ENCODE peak calls at places on chromosomes 1 and 21, in five cellular contexts. One of them, this sample, is unnamed.

GRCh38 chr21:42220138-42220701 is 1.3 kb downstream of the ABCG1 start:
- DNase-seq in adrenal gland: peak
- DNase-seq in breast epithelium: peak
- DNase-seq in uterus: peak
- DNase-seq in GM12892: peak
- DNase-seq in this sample: peak

GRCh38 chr21:29829514-29830255 is 110.1 kb downstream of the GRIK1 start:
- DNase-seq in adrenal gland: no peak
- DNase-seq in breast epithelium: no peak
- DNase-seq in uterus: no peak
- DNase-seq in GM12892: no peak
- DNase-seq in this sample: no peak

GRCh38 chr1:109924316-109924715 is 13.7 kb downstream of the CSF1 start:
- DNase-seq in adrenal gland: no peak
- DNase-seq in breast epithelium: no peak
- DNase-seq in uterus: no peak
- DNase-seq in GM12892: no peak
- DNase-seq in this sample: no peak

GRCh38 chr1:25118554-25118953 is 113.7 kb downstream of the SYF2 start:
- DNase-seq in adrenal gland: no peak
- DNase-seq in breast epithelium: no peak
- DNase-seq in uterus: no peak
- DNase-seq in GM12892: no peak
- DNase-seq in this sample: no peak

GRCh38 chr1:31723828-31724359 is 20.1 kb upstream of the COL16A1 start:
- DNase-seq in adrenal gland: peak
- DNase-seq in breast epithelium: no peak
- DNase-seq in uterus: peak
- DNase-seq in GM12892: no peak
- DNase-seq in this sample: peak

GRCh38 chr21:35191754-35192153 is 142.7 kb upstream of the RUNX1 start:
- DNase-seq in adrenal gland: no peak
- DNase-seq in breast epithelium: no peak
- DNase-seq in uterus: no peak
- DNase-seq in GM12892: no peak
- DNase-seq in this sample: no peak

GRCh38 chr1:207831517-207832327 is 79.2 kb downstream of the CD34 start:
- DNase-seq in adrenal gland: no peak
- DNase-seq in breast epithelium: no peak
- DNase-seq in uterus: no peak
- DNase-seq in GM12892: no peak
- DNase-seq in this sample: no peak

GRCh38 chr1:163300569-163300968 is 21.2 kb upstream of the NUF2 start:
- DNase-seq in adrenal gland: peak
- DNase-seq in breast epithelium: no peak
- DNase-seq in uterus: no peak
- DNase-seq in GM12892: no peak
- DNase-seq in this sample: no peak

GRCh38 chr1:89808429-89809117 is 12.3 kb upstream of the LRRC8D start:
- DNase-seq in adrenal gland: no peak
- DNase-seq in breast epithelium: peak
- DNase-seq in uterus: no peak
- DNase-seq in GM12892: no peak
- DNase-seq in this sample: no peak

DNA sequence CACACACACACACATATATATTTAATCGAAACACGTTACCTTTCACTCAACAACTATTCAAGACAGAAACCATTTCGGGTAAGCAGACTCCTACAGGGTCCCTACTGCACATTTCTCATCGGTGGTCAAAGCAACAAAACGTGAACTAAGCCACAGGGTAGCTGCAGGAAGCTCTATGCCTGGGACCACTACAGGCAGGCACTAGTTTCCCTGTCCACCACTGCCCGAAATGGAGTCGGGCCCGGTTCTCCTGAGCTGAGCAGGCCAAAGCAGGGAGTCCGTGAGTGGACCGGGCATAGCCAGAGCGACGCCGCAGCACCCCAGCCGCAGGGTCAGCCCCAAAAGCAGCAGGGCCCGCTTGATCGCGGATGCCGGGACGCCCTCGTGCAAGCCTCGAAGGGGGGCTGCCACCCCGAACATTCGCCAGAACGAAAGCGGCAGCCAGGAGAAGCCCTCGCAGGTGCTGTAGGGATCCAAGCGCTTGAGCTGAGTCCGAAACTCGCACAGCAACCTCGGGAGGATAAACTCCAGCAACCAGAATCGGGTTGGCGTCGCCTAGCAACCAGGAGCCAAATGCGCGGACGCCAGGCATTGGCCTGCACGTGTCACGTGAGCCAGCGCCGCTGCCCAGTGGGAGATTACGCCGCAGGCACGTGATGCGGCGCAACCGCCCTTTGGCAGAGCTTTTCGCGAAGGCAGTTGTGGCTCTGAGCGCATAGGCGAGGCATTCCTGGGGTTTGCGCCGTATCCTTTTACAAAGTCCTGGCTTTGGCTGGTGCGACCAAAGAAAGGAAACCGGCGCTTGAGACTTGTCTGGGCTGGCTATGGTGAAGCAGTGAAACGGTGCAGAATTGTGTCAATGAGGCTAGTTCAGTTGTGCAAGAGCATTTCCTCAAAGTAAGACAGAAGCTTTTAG is 13.9 kb upstream of the DDI2 start:
- DNase-seq in adrenal gland: peak
- DNase-seq in breast epithelium: peak
- DNase-seq in uterus: peak
- DNase-seq in GM12892: peak
- DNase-seq in this sample: peak
- TF ChIP-seq POLR2A in adrenal gland: peak
- TF ChIP-seq POLR2A in breast epithelium: peak
- TF ChIP-seq POLR2A in uterus: peak
- TF ChIP-seq POLR2A in GM12892: no peak
- TF ChIP-seq POLR2A in this sample: peak

DNA sequence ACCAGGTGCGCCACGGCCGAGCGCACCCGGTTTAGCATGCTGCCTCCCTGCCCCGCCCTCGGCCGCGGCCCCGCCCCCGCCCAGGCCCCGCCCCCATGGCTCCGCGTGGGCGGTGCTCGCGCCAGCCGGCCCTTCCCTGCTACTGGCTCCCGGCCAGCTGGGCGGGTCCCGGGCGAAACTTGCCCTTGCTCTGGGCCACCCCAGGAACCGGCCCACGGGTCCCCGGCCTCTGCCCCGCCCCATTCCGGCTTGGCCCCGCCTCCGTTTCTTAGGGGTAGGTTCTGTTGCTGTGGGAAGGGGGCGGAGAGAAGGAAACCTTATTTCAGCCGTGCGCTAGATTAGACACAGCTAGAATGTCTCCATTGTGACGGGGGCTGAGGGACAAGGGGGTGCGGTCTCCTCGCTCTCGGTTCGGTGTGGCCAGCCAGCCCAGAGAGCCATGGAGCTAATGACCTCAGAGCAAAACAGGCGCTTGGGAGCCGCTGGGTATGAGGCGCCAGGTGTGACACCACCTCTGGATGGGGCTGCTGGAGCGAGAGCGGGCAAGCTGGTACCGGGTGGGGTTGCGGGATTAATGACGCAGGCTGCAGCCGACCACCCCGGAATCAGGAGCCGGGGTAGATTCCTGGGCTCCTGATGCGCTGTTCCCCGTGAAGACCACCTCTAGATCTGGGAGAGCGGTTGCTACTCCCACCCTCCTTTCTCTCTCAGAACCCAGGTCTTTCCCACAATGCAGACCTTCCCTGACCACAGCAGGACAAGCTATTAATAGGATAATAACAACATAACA is at the start of gene PPM1J:
- DNase-seq in adrenal gland: peak
- DNase-seq in breast epithelium: peak
- DNase-seq in uterus: peak
- DNase-seq in GM12892: peak
- DNase-seq in this sample: peak
- TF ChIP-seq POLR2A in adrenal gland: peak
- TF ChIP-seq POLR2A in breast epithelium: no peak
- TF ChIP-seq POLR2A in uterus: peak
- TF ChIP-seq POLR2A in GM12892: no peak
- TF ChIP-seq POLR2A in this sample: no peak

GRCh38 chr21:21226472-21226871 is 228.3 kb downstream of the NCAM2 start:
- DNase-seq in adrenal gland: peak
- DNase-seq in breast epithelium: no peak
- DNase-seq in uterus: no peak
- DNase-seq in GM12892: no peak
- DNase-seq in this sample: no peak
- TF ChIP-seq POLR2A in adrenal gland: no peak
- TF ChIP-seq POLR2A in breast epithelium: no peak
- TF ChIP-seq POLR2A in uterus: no peak
- TF ChIP-seq POLR2A in GM12892: no peak
- TF ChIP-seq POLR2A in this sample: no peak

GRCh38 chr1:169794530-169795416 is at the start of gene METTL18:
- DNase-seq in adrenal gland: peak
- DNase-seq in breast epithelium: peak
- DNase-seq in uterus: peak
- DNase-seq in GM12892: peak
- DNase-seq in this sample: peak
- TF ChIP-seq POLR2A in adrenal gland: no peak
- TF ChIP-seq POLR2A in breast epithelium: no peak
- TF ChIP-seq POLR2A in uterus: peak
- TF ChIP-seq POLR2A in GM12892: peak
- TF ChIP-seq POLR2A in this sample: peak

GRCh38 chr1:98054786-98055185 is 134.0 kb upstream of the DPYD start:
- DNase-seq in adrenal gland: no peak
- DNase-seq in breast epithelium: no peak
- DNase-seq in uterus: no peak
- DNase-seq in GM12892: no peak
- DNase-seq in this sample: no peak

GRCh38 chr1:98053471-98054366 is 132.9 kb upstream of the DPYD start:
- DNase-seq in adrenal gland: peak
- DNase-seq in breast epithelium: no peak
- DNase-seq in uterus: no peak
- DNase-seq in GM12892: peak
- DNase-seq in this sample: peak

GRCh38 chr1:98055457-98055856 is 134.6 kb upstream of the DPYD start:
- DNase-seq in adrenal gland: no peak
- DNase-seq in breast epithelium: no peak
- DNase-seq in uterus: no peak
- DNase-seq in GM12892: no peak
- DNase-seq in this sample: no peak

GRCh38 chr1:98056781-98057180 is 135.9 kb upstream of the DPYD start:
- DNase-seq in adrenal gland: no peak
- DNase-seq in breast epithelium: no peak
- DNase-seq in uterus: no peak
- DNase-seq in GM12892: no peak
- DNase-seq in this sample: no peak

DNA sequence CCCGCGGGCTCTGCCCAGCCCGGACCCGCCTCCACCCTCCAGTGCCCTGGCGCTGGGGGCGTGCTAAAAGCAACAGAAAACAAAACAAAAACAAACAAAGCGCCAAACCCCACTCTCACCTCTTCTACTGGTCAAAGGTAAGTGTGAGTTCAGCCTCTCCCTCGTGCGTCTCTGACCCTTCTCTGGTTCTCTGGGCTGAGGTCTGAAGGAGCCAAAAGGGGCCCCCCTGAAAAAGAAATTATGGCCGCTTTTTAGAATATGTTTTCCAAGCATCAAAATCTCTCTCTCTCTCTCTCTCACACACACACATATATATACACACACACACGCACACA is 133.5 kb upstream of the DPYD start:
- DNase-seq in adrenal gland: no peak
- DNase-seq in breast epithelium: no peak
- DNase-seq in uterus: no peak
- DNase-seq in GM12892: no peak
- DNase-seq in this sample: no peak
- TF ChIP-seq POLR2A in adrenal gland: no peak
- TF ChIP-seq POLR2A in breast epithelium: no peak
- TF ChIP-seq POLR2A in uterus: no peak
- TF ChIP-seq POLR2A in GM12892: no peak
- TF ChIP-seq POLR2A in this sample: no peak

DNA sequence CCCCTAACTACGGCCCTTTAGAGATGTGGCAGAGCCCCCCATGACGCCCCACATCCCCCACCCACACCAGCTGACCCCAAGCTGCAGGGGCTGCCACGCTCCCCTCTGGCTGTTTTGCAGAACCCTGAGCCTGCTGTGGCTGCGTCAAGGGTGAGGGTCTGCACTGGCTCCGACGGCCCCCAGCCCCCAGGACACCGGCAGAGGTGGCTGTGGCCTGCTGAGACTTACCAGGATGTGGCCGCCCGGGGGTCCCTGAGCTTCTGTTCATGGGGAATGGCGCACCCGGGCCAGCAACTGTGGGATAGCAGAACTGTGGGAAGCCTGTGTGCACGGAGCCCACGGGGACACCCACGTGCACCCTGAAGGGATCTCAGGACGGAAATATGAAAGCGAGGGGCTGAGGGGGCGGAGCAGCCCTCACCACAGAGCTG is 12.8 kb upstream of the RNF223 start:
- DNase-seq in adrenal gland: no peak
- DNase-seq in breast epithelium: no peak
- DNase-seq in uterus: no peak
- DNase-seq in GM12892: no peak
- DNase-seq in this sample: no peak
- TF ChIP-seq POLR2A in adrenal gland: no peak
- TF ChIP-seq POLR2A in breast epithelium: no peak
- TF ChIP-seq POLR2A in uterus: no peak
- TF ChIP-seq POLR2A in GM12892: no peak
- TF ChIP-seq POLR2A in this sample: no peak